ENCODE peak calls at places on chromosomes 3 and 15, in ten cellular contexts. H is AG04450; K is tibial nerve; S is ovary; F is transverse colon; L is heart left ventricle; O is CD8-positive, alpha-beta T cell; R is brain microvascular endothelial cell; G is tibial artery; V is A549. T is an unnamed sample.

GRCh38 chr3:185188816-185189215 is 36.0 kb upstream of the C3orf70 start:
- DNase-seq in L (no peak), G (no peak), H (no peak), F (no peak), R (no peak), K (no peak), S (no peak), V (no peak), O (no peak), T (no peak)

GRCh38 chr15:88647362-88648105 is 8.7 kb downstream of the ISG20 start:
- DNase-seq in L (no peak), O (no peak), S (no peak), F (peak), G (no peak), H (no peak), K (no peak), V (no peak), R (no peak), T (no peak)

GRCh38 chr3:126348308-126348920 is 8.8 kb downstream of the KLF15 start:
- DNase-seq in S (no peak), G (peak), L (no peak), K (no peak), H (no peak), F (no peak), R (no peak), O (no peak), V (peak), T (peak)

GRCh38 chr3:40387001-40387894 is at the start of gene ENTPD3:
- DNase-seq in L (no peak), S (no peak), O (no peak), G (no peak), V (no peak), F (peak), R (no peak), H (no peak), K (no peak), T (peak)

GRCh38 chr3:173761161-173761560 is 363.6 kb downstream of the NLGN1 start:
- DNase-seq in R (no peak), K (no peak), G (no peak), F (no peak), S (no peak), O (no peak), V (no peak), L (no peak), H (no peak), T (no peak)

GRCh38 chr15:36117394-36117793 is 462.0 kb upstream of the CDIN1 start:
- DNase-seq in L (no peak), V (no peak), O (no peak), F (no peak), K (no peak), G (no peak), R (no peak), H (no peak), S (no peak), T (no peak)

GRCh38 chr15:95996494-95996893 is 334.0 kb upstream of the NR2F2 start:
- DNase-seq in R (no peak), O (no peak), F (no peak), K (no peak), L (no peak), S (no peak), V (no peak), H (no peak), G (no peak), T (no peak)

GRCh38 chr3:171049831-171050444 is 23.4 kb upstream of the SLC2A2 start:
- DNase-seq in L (peak), O (peak), H (no peak), S (no peak), K (no peak), F (peak), G (peak), R (peak), V (peak), T (no peak)

GRCh38 chr3:55481918-55482495 is 5.1 kb downstream of the WNT5A start:
- DNase-seq in R (peak), G (no peak), O (no peak), L (peak), F (no peak), S (peak), H (no peak), K (no peak), V (no peak), T (peak)

GRCh38 chr3:5078151-5078550 is 43.9 kb upstream of the ARL8B start:
- DNase-seq in R (no peak), F (no peak), S (no peak), O (no peak), G (no peak), H (peak), K (no peak), L (no peak), V (peak), T (no peak)

GRCh38 chr3:47250309-47251060 is 32.1 kb downstream of the KIF9 start:
- DNase-seq in S (no peak), H (no peak), G (peak), R (peak), V (peak), O (no peak), F (peak), K (peak), L (peak), T (peak)

GRCh38 chr15:77630956-77631789 is 1.5 kb downstream of the LINGO1 start:
- DNase-seq in F (peak), V (peak), S (no peak), K (no peak), H (no peak), L (no peak), G (no peak), R (no peak), O (no peak), T (peak)

GRCh38 chr15:77633134-77633912 is 611 bp upstream of the LINGO1 start:
- DNase-seq in G (peak), R (peak), O (peak), H (peak), S (peak), L (peak), K (peak), F (peak), V (peak), T (peak)

GRCh38 chr15:77633913-77634265 is 1.2 kb upstream of the LINGO1 start:
- DNase-seq in K (no peak), G (no peak), O (no peak), V (no peak), S (no peak), R (no peak), L (no peak), H (no peak), F (no peak), T (no peak)

GRCh38 chr15:77631790-77632551 is 741 bp downstream of the LINGO1 start:
- DNase-seq in G (no peak), F (peak), O (no peak), K (no peak), R (no peak), S (no peak), H (no peak), L (no peak), V (peak), T (peak)

DNA sequence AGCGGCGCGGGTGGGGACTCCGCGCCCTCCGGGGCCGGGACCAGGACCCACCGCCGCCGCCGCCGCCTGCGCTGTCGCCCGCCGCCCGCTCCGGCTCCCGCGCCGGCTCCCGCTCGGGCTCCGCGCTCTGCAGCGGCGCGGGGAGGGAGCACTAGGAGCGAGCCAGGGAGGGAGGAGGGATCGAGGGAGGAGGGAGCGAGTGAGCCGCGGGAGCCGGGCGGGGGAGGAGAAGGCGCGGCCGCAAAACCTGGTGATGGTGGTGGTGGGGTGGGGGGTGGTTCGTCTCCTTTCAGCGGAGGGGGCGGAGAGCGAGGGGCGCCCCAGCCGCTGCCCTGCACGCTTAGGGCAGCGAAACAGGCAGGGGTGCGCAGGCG is at the start of gene LINGO1:
- DNase-seq in O (no peak), R (no peak), G (no peak), F (no peak), S (no peak), H (no peak), V (peak), K (no peak), L (no peak), T (no peak)
- H3K4me3 ChIP-seq in O (peak), R (peak), G (peak), F (peak), S (peak), H (peak), V (peak), K (peak), L (peak), T (peak)

DNA sequence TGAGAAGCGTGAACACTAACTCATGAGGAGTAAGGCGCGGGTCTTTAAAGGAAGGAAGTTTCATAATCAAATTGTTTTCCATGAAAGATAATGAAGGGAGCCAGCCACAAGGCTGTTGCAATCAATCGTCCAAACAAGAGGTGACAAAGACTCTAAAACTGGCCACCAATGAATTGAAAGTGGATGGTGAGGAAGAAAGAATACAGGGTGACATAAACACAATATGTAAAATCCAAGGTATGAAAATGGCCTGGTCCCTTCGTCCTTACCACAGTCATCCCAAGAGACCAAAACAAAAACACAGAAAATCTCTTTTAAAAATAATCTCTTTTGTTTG is 12.0 kb downstream of the CD86 start:
- DNase-seq in G (no peak), V (no peak), K (no peak), H (no peak), O (no peak), R (no peak), F (no peak), S (no peak), L (no peak), T (no peak)
- H3K4me3 ChIP-seq in G (no peak), V (no peak), K (no peak), H (no peak), O (no peak), R (no peak), F (no peak), S (no peak), L (no peak), T (no peak)

GRCh38 chr3:29478671-29479070 is 197.8 kb downstream of the RBMS3 start:
- DNase-seq in H (no peak), V (no peak), S (no peak), L (no peak), G (no peak), R (no peak), F (no peak), K (no peak), O (no peak), T (no peak)

GRCh38 chr3:29481249-29481648 is 200.4 kb downstream of the RBMS3 start:
- DNase-seq in L (no peak), O (no peak), G (no peak), F (no peak), R (no peak), H (no peak), V (no peak), K (no peak), S (no peak), T (no peak)

GRCh38 chr3:29475305-29475825 is 194.5 kb downstream of the RBMS3 start:
- DNase-seq in V (no peak), O (no peak), R (no peak), F (no peak), G (no peak), K (no peak), S (no peak), H (no peak), L (no peak), T (no peak)

DNA sequence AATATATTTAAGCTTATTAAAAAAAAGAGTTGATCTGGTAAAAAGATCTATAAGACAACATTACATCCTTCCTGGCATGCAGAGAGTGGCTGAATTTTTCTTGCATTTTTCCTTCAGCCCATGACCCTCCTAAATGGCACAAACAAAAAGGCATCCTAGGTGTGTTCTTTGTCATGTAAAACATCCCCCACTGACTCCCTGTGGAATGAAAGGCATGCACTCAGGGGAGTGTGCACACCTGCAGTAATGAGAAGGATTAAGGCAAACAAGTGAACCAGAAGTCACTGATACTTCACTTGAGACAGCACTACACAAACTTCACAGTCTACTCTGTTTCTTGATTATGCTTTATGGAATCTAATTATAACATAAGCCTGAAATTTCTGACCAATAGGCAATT is 195.0 kb downstream of the RBMS3 start:
- DNase-seq in G (no peak), V (no peak), F (no peak), H (no peak), O (no peak), R (no peak), K (no peak), S (no peak), L (no peak), T (no peak)
- H3K4me3 ChIP-seq in G (no peak), V (no peak), F (no peak), H (no peak), O (no peak), R (no peak), K (no peak), S (no peak), L (no peak), T (no peak)

DNA sequence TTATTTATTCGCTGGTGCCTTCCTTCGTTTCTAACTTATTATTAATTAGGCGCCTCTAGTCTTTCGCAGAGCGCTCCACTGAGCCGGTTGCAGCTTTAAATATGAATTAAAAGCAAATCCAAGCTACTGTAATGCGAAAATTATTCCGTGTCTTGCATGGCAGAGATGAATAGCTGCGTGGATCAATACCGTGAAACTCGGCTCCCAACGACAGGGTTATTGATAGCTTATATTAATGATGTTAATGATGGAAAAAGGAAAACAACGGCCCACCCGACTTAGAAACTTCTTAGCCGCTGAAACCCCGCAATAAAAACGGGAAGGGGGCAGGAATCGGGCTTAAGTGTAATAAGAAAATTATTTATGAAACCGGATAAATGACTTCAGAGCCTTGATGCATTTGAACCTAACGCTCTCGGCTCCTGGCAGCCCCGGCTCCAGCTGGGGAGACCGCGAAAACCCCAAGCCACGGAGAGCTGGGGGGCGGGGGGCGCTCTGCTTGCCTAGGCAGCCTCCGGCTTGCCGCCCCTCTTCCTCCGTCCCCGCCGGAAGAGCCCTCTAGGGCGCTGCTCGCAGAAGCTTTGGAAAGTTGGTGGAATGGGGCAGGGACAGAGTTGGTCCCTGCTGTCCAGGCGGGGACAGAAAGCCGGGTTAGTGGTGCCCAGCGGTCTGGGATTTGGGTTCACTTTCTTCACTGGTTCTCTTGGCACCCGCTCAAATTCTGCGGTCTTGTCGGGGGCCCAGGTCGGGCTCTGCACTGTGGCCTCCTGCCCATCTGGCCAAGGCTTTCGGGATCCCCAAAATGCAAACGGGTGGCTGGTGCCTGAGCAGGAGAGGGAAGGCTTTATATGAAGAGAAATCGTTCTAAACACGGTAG is 7.7 kb upstream of the ONECUT1 start:
- DNase-seq in V (no peak), O (no peak), F (no peak), K (no peak), H (no peak), S (no peak), L (no peak), G (no peak), R (no peak), T (no peak)
- H3K4me3 ChIP-seq in V (no peak), O (no peak), F (no peak), K (no peak), H (no peak), S (no peak), L (no peak), G (no peak), R (no peak), T (no peak)

GRCh38 chr3:134446800-134447199 is 39.0 kb downstream of the ANAPC13 start:
- DNase-seq in O (no peak), R (no peak), V (no peak), L (no peak), S (no peak), K (no peak), G (no peak), F (no peak), H (no peak), T (no peak)

GRCh38 chr3:134448664-134449063 is 37.1 kb downstream of the ANAPC13 start:
- DNase-seq in R (no peak), O (no peak), G (no peak), F (no peak), K (no peak), L (no peak), V (no peak), H (no peak), S (no peak), T (no peak)

GRCh38 chr3:134445095-134445494 is 40.7 kb downstream of the ANAPC13 start:
- DNase-seq in L (no peak), H (no peak), O (no peak), R (no peak), K (no peak), S (no peak), V (no peak), G (no peak), F (no peak), T (no peak)

GRCh38 chr3:134447371-134447770 is 38.4 kb downstream of the ANAPC13 start:
- DNase-seq in O (no peak), K (no peak), L (no peak), V (no peak), R (no peak), G (no peak), F (no peak), S (no peak), H (no peak), T (no peak)

DNA sequence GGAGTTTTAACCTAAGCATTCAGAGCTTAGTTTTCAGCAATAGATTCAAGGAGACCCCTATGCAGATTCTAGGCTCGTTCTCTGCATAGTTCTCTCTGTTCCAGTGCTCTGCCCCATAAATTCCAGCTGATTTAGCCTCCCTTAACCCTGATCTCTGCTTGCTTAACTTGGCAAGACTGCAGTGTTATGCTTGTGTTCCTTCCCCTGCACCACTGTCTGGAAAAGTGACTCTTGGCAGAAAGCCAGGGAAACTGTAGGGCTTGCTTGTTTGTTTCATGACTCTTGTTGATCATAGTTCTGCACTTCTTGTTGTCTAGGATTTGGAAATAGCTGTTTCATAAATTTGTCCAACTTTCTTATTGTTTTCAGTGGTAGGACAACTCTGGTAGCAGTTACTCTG is 40.2 kb downstream of the ANAPC13 start:
- DNase-seq in L (peak), F (no peak), R (peak), K (no peak), V (no peak), O (no peak), S (no peak), G (peak), H (no peak), T (no peak)
- H3K4me3 ChIP-seq in L (no peak), F (no peak), R (no peak), K (no peak), V (no peak), O (no peak), S (no peak), G (no peak), H (no peak), T (no peak)

DNA sequence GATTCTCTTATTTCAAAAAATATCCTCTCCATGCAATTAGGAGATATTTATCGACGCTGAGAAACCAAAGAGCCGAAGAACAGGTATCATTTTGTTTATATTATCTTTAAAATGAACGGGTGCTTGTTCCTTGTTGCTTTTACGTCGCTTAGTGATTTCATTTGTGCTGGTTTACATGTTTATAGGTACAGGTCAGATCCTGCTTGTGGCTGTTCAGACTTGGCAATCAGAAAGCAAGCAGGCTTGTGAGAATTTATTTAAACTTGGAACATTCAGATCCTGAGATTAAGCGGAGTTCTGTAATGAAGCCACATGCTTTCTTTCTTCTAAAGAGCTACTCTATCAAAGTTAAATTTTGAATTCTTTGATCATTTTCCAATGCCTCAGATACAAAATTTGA is 43.0 kb upstream of the ATP2C1 start:
- DNase-seq in F (no peak), K (no peak), V (no peak), R (no peak), O (no peak), S (no peak), G (no peak), H (no peak), L (no peak), T (no peak)
- H3K4me3 ChIP-seq in F (no peak), K (no peak), V (no peak), R (no peak), O (no peak), S (no peak), G (peak), H (no peak), L (peak), T (peak)

GRCh38 chr3:42589382-42590109 is 1.1 kb upstream of the SS18L2 start:
- DNase-seq in L (no peak), O (no peak), G (no peak), S (no peak), F (no peak), H (no peak), V (no peak), K (no peak), R (no peak), T (peak)
- H3K4me3 ChIP-seq in L (peak), O (peak), G (peak), S (no peak), F (peak), H (no peak), V (peak), K (peak), R (no peak), T (peak)

DNA sequence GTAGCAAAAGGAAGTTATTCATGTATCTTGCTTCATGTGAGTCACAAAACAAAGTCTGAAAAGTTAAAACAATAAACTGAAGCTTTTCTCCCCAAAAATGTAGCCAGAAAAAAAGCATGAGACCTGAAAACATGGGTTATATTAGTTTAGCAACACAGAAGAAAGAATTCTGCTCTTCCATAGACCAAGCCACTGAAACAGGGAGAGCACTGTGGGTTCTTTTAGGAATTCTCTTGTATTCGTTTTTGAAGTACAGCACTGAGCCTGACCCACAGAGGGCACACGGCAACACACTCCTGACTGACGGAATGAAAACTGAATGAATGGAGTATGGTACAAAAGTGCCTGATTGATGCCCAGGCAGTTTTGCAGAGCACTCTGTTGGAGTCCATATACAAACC is 66.6 kb downstream of the TM4SF4 start:
- DNase-seq in F (no peak), K (no peak), L (no peak), G (no peak), S (no peak), H (no peak), O (no peak), R (peak), V (peak), T (no peak)
- H3K4me3 ChIP-seq in F (no peak), K (no peak), L (no peak), G (no peak), S (no peak), H (no peak), O (no peak), R (no peak), V (peak), T (peak)